ENCODE peak calls at places on chromosomes 11 and 22, in six cellular contexts. One of them, this sample, is unnamed. For H3K9me2, the result is how much of the 10 kb centered on the place peaks cover.

GRCh38 chr11:97865424-97866012 is 1155.2 kb upstream of the CNTN5 start:
- DNase-seq in GM23338: no peak
- DNase-seq in hepatocyte: no peak
- DNase-seq in PC-3: no peak
- DNase-seq in MM.1S: peak
- DNase-seq in GM23248: no peak
- DNase-seq in this sample: no peak

GRCh38 chr11:106813803-106814202 is 204.5 kb downstream of the GUCY1A2 start:
- DNase-seq in GM23338: no peak
- DNase-seq in hepatocyte: no peak
- DNase-seq in PC-3: no peak
- DNase-seq in MM.1S: no peak
- DNase-seq in GM23248: no peak
- DNase-seq in this sample: no peak

GRCh38 chr11:79932612-79933011 is 491.8 kb upstream of the TENM4 start:
- DNase-seq in GM23338: no peak
- DNase-seq in hepatocyte: no peak
- DNase-seq in PC-3: peak
- DNase-seq in MM.1S: no peak
- DNase-seq in GM23248: no peak
- DNase-seq in this sample: no peak

GRCh38 chr11:61446211-61446651 is 16.3 kb downstream of the SDHAF2 start:
- DNase-seq in GM23338: peak
- DNase-seq in hepatocyte: peak
- DNase-seq in PC-3: peak
- DNase-seq in MM.1S: peak
- DNase-seq in GM23248: peak
- DNase-seq in this sample: peak

GRCh38 chr11:35144103-35144741 is 5.3 kb downstream of the CD44 start:
- DNase-seq in GM23338: no peak
- DNase-seq in hepatocyte: no peak
- DNase-seq in PC-3: peak
- DNase-seq in MM.1S: peak
- DNase-seq in GM23248: peak
- DNase-seq in this sample: peak

GRCh38 chr22:37794376-37794775 is 13.4 kb upstream of the GCAT start:
- DNase-seq in GM23338: no peak
- DNase-seq in hepatocyte: no peak
- DNase-seq in PC-3: no peak
- DNase-seq in MM.1S: no peak
- DNase-seq in GM23248: no peak
- DNase-seq in this sample: no peak

GRCh38 chr11:46236918-46237247 is 40.6 kb upstream of the CREB3L1 start:
- DNase-seq in GM23338: no peak
- DNase-seq in hepatocyte: no peak
- DNase-seq in PC-3: no peak
- DNase-seq in MM.1S: no peak
- DNase-seq in GM23248: no peak
- DNase-seq in this sample: no peak

GRCh38 chr11:117817213-117818035 is 7.1 kb downstream of the FXYD2 start:
- DNase-seq in GM23338: peak
- DNase-seq in hepatocyte: peak
- DNase-seq in PC-3: peak
- DNase-seq in MM.1S: peak
- DNase-seq in GM23248: peak
- DNase-seq in this sample: peak

GRCh38 chr11:63768232-63769043 is at the start of gene ZFTA:
- DNase-seq in GM23338: peak
- DNase-seq in hepatocyte: peak
- DNase-seq in PC-3: peak
- DNase-seq in MM.1S: peak
- DNase-seq in GM23248: peak
- DNase-seq in this sample: peak

GRCh38 chr11:85301895-85302678 is 325.1 kb downstream of the DLG2 start:
- DNase-seq in GM23338: no peak
- DNase-seq in hepatocyte: no peak
- DNase-seq in PC-3: no peak
- DNase-seq in MM.1S: no peak
- DNase-seq in GM23248: no peak
- DNase-seq in this sample: no peak

GRCh38 chr11:66015936-66016792 is 4.4 kb downstream of the CST6 start:
- DNase-seq in GM23338: no peak
- DNase-seq in hepatocyte: no peak
- DNase-seq in PC-3: no peak
- DNase-seq in MM.1S: no peak
- DNase-seq in GM23248: peak
- DNase-seq in this sample: no peak

GRCh38 chr22:20811171-20811570 is 37.3 kb downstream of the SERPIND1 start:
- DNase-seq in GM23338: no peak
- DNase-seq in hepatocyte: no peak
- DNase-seq in PC-3: no peak
- DNase-seq in MM.1S: no peak
- DNase-seq in GM23248: no peak
- DNase-seq in this sample: no peak

GRCh38 chr22:37331034-37331428 is 48.7 kb downstream of the CYTH4 start:
- DNase-seq in GM23338: no peak
- DNase-seq in hepatocyte: no peak
- DNase-seq in PC-3: peak
- DNase-seq in MM.1S: no peak
- DNase-seq in GM23248: peak
- DNase-seq in this sample: no peak

GRCh38 chr11:32137869-32138268 is 47.0 kb downstream of the RCN1 start:
- DNase-seq in GM23338: no peak
- DNase-seq in hepatocyte: no peak
- DNase-seq in PC-3: no peak
- DNase-seq in MM.1S: no peak
- DNase-seq in GM23248: no peak
- DNase-seq in this sample: no peak

GRCh38 chr22:20982563-20982882 is 426 bp downstream of the LZTR1 start:
- DNase-seq in GM23338: no peak
- DNase-seq in hepatocyte: no peak
- DNase-seq in PC-3: no peak
- DNase-seq in MM.1S: no peak
- DNase-seq in GM23248: peak
- DNase-seq in this sample: no peak

GRCh38 chr11:44693654-44694119 is 33.1 kb upstream of the TSPAN18 start:
- DNase-seq in GM23338: no peak
- DNase-seq in hepatocyte: no peak
- DNase-seq in PC-3: no peak
- DNase-seq in MM.1S: no peak
- DNase-seq in GM23248: no peak
- DNase-seq in this sample: no peak
- H3K9me2 ChIP-seq in GM23338: under half
- H3K9me2 ChIP-seq in hepatocyte: under half
- H3K9me2 ChIP-seq in PC-3: under half
- H3K9me2 ChIP-seq in MM.1S: under half
- H3K9me2 ChIP-seq in GM23248: under half
- H3K9me2 ChIP-seq in this sample: under half

GRCh38 chr11:78428773-78429172 is 11.2 kb upstream of the GAB2 start:
- DNase-seq in GM23338: no peak
- DNase-seq in hepatocyte: no peak
- DNase-seq in PC-3: no peak
- DNase-seq in MM.1S: no peak
- DNase-seq in GM23248: no peak
- DNase-seq in this sample: no peak

GRCh38 chr11:78427615-78428272 is 10.1 kb upstream of the GAB2 start:
- DNase-seq in GM23338: no peak
- DNase-seq in hepatocyte: no peak
- DNase-seq in PC-3: no peak
- DNase-seq in MM.1S: peak
- DNase-seq in GM23248: no peak
- DNase-seq in this sample: no peak

GRCh38 chr11:78428273-78428651 is 10.6 kb upstream of the GAB2 start:
- DNase-seq in GM23338: no peak
- DNase-seq in hepatocyte: no peak
- DNase-seq in PC-3: no peak
- DNase-seq in MM.1S: no peak
- DNase-seq in GM23248: no peak
- DNase-seq in this sample: no peak

GRCh38 chr11:78429209-78429608 is 11.6 kb upstream of the GAB2 start:
- DNase-seq in GM23338: no peak
- DNase-seq in hepatocyte: no peak
- DNase-seq in PC-3: no peak
- DNase-seq in MM.1S: no peak
- DNase-seq in GM23248: no peak
- DNase-seq in this sample: no peak

GRCh38 chr11:78429667-78430066 is 12.0 kb upstream of the GAB2 start:
- DNase-seq in GM23338: no peak
- DNase-seq in hepatocyte: no peak
- DNase-seq in PC-3: no peak
- DNase-seq in MM.1S: peak
- DNase-seq in GM23248: no peak
- DNase-seq in this sample: no peak
- H3K9me2 ChIP-seq in GM23338: under half
- H3K9me2 ChIP-seq in hepatocyte: under half
- H3K9me2 ChIP-seq in PC-3: under half
- H3K9me2 ChIP-seq in MM.1S: under half
- H3K9me2 ChIP-seq in GM23248: under half
- H3K9me2 ChIP-seq in this sample: under half

GRCh38 chr11:120839846-120840402 is 184.0 kb upstream of the TBCEL start:
- DNase-seq in GM23338: no peak
- DNase-seq in hepatocyte: no peak
- DNase-seq in PC-3: no peak
- DNase-seq in MM.1S: no peak
- DNase-seq in GM23248: no peak
- DNase-seq in this sample: peak

GRCh38 chr11:120839201-120839600 is 184.7 kb upstream of the TBCEL start:
- DNase-seq in GM23338: no peak
- DNase-seq in hepatocyte: no peak
- DNase-seq in PC-3: no peak
- DNase-seq in MM.1S: no peak
- DNase-seq in GM23248: no peak
- DNase-seq in this sample: no peak

GRCh38 chr11:120832609-120833221 is 191.2 kb upstream of the TBCEL start:
- DNase-seq in GM23338: peak
- DNase-seq in hepatocyte: peak
- DNase-seq in PC-3: no peak
- DNase-seq in MM.1S: no peak
- DNase-seq in GM23248: no peak
- DNase-seq in this sample: no peak

GRCh38 chr11:120834686-120835225 is 189.1 kb upstream of the TBCEL start:
- DNase-seq in GM23338: no peak
- DNase-seq in hepatocyte: no peak
- DNase-seq in PC-3: no peak
- DNase-seq in MM.1S: no peak
- DNase-seq in GM23248: no peak
- DNase-seq in this sample: no peak

DNA sequence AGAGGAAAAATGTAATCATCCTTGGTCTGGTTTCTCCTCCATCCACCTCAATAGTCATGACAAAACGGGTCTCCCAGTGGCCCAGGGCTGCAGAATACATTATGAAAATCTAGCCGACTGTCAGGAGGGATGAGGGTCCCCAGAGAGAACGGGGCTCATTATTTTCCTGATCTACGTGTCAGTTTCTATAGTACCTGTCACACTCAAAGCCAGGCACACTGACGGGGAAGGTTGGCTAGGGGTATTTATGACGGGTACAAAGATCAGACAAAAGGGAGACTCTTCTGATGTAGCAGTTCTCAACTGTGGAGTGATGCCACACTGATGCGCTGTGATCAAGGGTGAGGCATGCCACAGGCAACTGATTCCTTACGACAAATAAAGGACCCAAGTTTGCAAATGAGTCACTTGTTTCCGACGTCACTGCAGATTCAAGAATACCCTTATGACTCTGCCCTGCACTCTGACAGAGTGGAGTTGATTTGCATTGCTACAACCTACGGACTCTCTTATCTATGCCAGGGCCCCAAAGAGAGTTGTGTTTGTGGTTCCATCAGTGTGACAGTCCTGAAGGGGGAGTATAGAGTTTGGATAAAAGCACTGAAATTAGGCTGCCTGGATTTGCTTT is 188.2 kb upstream of the TBCEL start:
- DNase-seq in GM23338: no peak
- DNase-seq in hepatocyte: peak
- DNase-seq in PC-3: peak
- DNase-seq in MM.1S: no peak
- DNase-seq in GM23248: peak
- DNase-seq in this sample: no peak
- H3K9me2 ChIP-seq in GM23338: under half
- H3K9me2 ChIP-seq in hepatocyte: under half
- H3K9me2 ChIP-seq in PC-3: under half
- H3K9me2 ChIP-seq in MM.1S: under half
- H3K9me2 ChIP-seq in GM23248: under half
- H3K9me2 ChIP-seq in this sample: under half

GRCh38 chr11:45037425-45038005 is 86.8 kb upstream of the TP53I11 start:
- DNase-seq in GM23338: no peak
- DNase-seq in hepatocyte: no peak
- DNase-seq in PC-3: peak
- DNase-seq in MM.1S: no peak
- DNase-seq in GM23248: no peak
- DNase-seq in this sample: no peak
- H3K9me2 ChIP-seq in GM23338: under half
- H3K9me2 ChIP-seq in hepatocyte: under half
- H3K9me2 ChIP-seq in PC-3: under half
- H3K9me2 ChIP-seq in MM.1S: under half
- H3K9me2 ChIP-seq in GM23248: under half
- H3K9me2 ChIP-seq in this sample: under half

This sample was measured in OCI-LY7.